ENCODE peak calls at places on chromosomes 1 and 21, in four cellular contexts. L is Panc1; K is left lung; G is CD8-positive, alpha-beta memory T cell. Z is an unnamed sample.

GRCh38 chr1:63261736-63262142 is 60.6 kb upstream of the FOXD3 start:
- DNase-seq in L (no peak), K (no peak), G (no peak), Z (no peak)

GRCh38 chr1:844472-845026 is 79.2 kb upstream of the SAMD11 start:
- DNase-seq in L (no peak), K (no peak), G (peak; percentile 12), Z (no peak)

GRCh38 chr1:39973503-39974135 is 18.7 kb downstream of the MFSD2A start:
- DNase-seq in L (peak; percentile 52), K (peak; percentile 92), G (peak; percentile 56), Z (peak; percentile 85)

GRCh38 chr21:15121655-15122120 is 56.9 kb upstream of the NRIP1 start:
- DNase-seq in L (no peak), K (no peak), G (no peak), Z (peak; percentile 45)

GRCh38 chr1:85125891-85126290 is 74.9 kb downstream of the SYDE2 start:
- DNase-seq in L (no peak), K (no peak), G (no peak), Z (no peak)

GRCh38 chr1:220818421-220819173 is 31.9 kb downstream of the MTARC1 start:
- DNase-seq in L (no peak), K (no peak), G (no peak), Z (no peak)

GRCh38 chr21:45539796-45540600 is 2.2 kb downstream of the SLC19A1 start:
- DNase-seq in L (no peak), K (peak; percentile 72), G (no peak), Z (peak; percentile 39)

GRCh38 chr1:67200755-67201154 is 34.5 kb downstream of the IL23R start:
- DNase-seq in L (no peak), K (no peak), G (no peak), Z (no peak)

GRCh38 chr1:84711091-84711490 is 20.8 kb upstream of the SSX2IP start:
- DNase-seq in L (no peak), K (no peak), G (no peak), Z (no peak)

GRCh38 chr21:37627074-37627473 is 260.5 kb downstream of the DYRK1A start:
- DNase-seq in L (no peak), K (no peak), G (no peak), Z (no peak)

GRCh38 chr1:1619917-1620361 is 4.6 kb downstream of the MIB2 start:
- DNase-seq in L (no peak), K (peak; percentile 61), G (no peak), Z (peak; percentile 51)

GRCh38 chr21:42313501-42313969 is 1.7 kb downstream of the TFF3 start:
- DNase-seq in L (no peak), K (peak; percentile 77), G (no peak), Z (no peak)

GRCh38 chr1:2344121-2344681 is 47.2 kb downstream of the MORN1 start:
- DNase-seq in L (no peak), K (peak; percentile 76), G (no peak), Z (peak; percentile 49)

GRCh38 chr21:25732091-25732760 is 2.5 kb downstream of the ATP5PF start:
- DNase-seq in L (no peak), K (no peak), G (no peak), Z (no peak)

GRCh38 chr1:229454056-229454455 is 20.2 kb upstream of the ACTA1 start:
- DNase-seq in L (no peak), K (no peak), G (no peak), Z (no peak)

GRCh38 chr1:229448845-229449244 is 15.0 kb upstream of the ACTA1 start:
- DNase-seq in L (no peak), K (no peak), G (no peak), Z (no peak)

GRCh38 chr1:229456016-229456415 is 22.1 kb upstream of the ACTA1 start:
- DNase-seq in L (no peak), K (no peak), G (no peak), Z (no peak)

GRCh38 chr1:229457436-229457835 is 23.5 kb upstream of the ACTA1 start:
- DNase-seq in L (no peak), K (no peak), G (no peak), Z (no peak)

GRCh38 chr1:229452956-229453801 is 19.3 kb upstream of the ACTA1 start:
- DNase-seq in L (peak; percentile 2), K (no peak), G (no peak), Z (no peak)
- H3K36me3 ChIP-seq in L (peaks cover 8% of the 10 kb centered on the region), K (peaks cover 78% of the 10 kb centered on the region), G (peaks cover 19% of the 10 kb centered on the region), Z (peaks cover 85% of the 10 kb centered on the region)

GRCh38 chr1:8854270-8854669 is 24.2 kb downstream of the ENO1 start:
- DNase-seq in L (no peak), K (no peak), G (no peak), Z (no peak)

GRCh38 chr1:8858888-8859706 is 19.4 kb downstream of the ENO1 start:
- DNase-seq in L (no peak), K (peak; percentile 20), G (peak; percentile 36), Z (no peak)

GRCh38 chr1:8860738-8861516 is 17.6 kb downstream of the ENO1 start:
- DNase-seq in L (no peak), K (peak; percentile 59), G (no peak), Z (no peak)

GRCh38 chr1:8856689-8857412 is 21.6 kb downstream of the ENO1 start:
- DNase-seq in L (no peak), K (no peak), G (no peak), Z (no peak)

GRCh38 chr1:8858112-8858668 is 20.3 kb downstream of the ENO1 start:
- DNase-seq in L (no peak), K (peak; percentile 21), G (no peak), Z (no peak)
- H3K36me3 ChIP-seq in L (peaks cover 6% of the 10 kb centered on the region), K (peaks cover 76% of the 10 kb centered on the region), G (peaks cover 35% of the 10 kb centered on the region), Z (peaks cover 72% of the 10 kb centered on the region)

GRCh38 chr1:31759266-31760023 is 4.7 kb downstream of the ADGRB2 start:
- DNase-seq in L (no peak), K (peak; percentile 12), G (no peak), Z (no peak)

GRCh38 chr1:31755850-31756492 is 8.2 kb downstream of the ADGRB2 start:
- DNase-seq in L (no peak), K (peak; percentile 67), G (no peak), Z (no peak)

GRCh38 chr1:31756578-31756977 is 7.6 kb downstream of the ADGRB2 start:
- DNase-seq in L (no peak), K (peak; percentile 65), G (no peak), Z (no peak)

GRCh38 chr1:31757204-31757679 is 6.9 kb downstream of the ADGRB2 start:
- DNase-seq in L (no peak), K (peak; percentile 18), G (no peak), Z (no peak)

DNA sequence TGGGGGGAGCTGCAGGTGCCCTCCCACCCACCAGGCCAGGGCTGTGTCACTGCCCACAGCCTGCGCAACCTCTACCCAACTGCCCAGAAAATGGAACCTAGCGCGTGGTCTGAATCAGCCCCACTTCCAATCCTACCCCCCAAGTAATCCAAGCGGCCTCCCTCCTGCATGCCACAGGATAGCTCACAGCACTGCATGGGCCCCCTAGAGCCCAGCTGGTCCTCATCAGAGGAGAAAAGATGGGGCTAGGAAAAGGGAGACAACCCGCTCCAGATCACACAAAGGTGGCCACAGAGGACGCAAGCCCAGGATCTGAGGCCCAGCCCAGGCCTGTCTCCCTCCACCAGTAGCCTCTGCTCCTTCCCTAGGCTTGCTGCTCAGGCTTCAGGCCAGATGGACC is 6.2 kb downstream of the ADGRB2 start:
- DNase-seq in L (no peak), K (peak; percentile 33), G (no peak), Z (no peak)
- H3K36me3 ChIP-seq in L (no peaks in the 10 kb centered on the region), K (no peaks in the 10 kb centered on the region), G (no peaks in the 10 kb centered on the region), Z (no peaks in the 10 kb centered on the region)

GRCh38 chr1:11998636-11999035 is 18.4 kb downstream of the MFN2 start:
- DNase-seq in L (no peak), K (no peak), G (no peak), Z (no peak)

GRCh38 chr1:12003762-12004161 is 15.5 kb upstream of the MIIP start:
- DNase-seq in L (no peak), K (no peak), G (no peak), Z (no peak)

GRCh38 chr1:11999236-11999635 is 19.0 kb downstream of the MFN2 start:
- DNase-seq in L (no peak), K (no peak), G (no peak), Z (no peak)

GRCh38 chr1:12001996-12002493 is 17.3 kb upstream of the MIIP start:
- DNase-seq in L (no peak), K (no peak), G (no peak), Z (no peak)

DNA sequence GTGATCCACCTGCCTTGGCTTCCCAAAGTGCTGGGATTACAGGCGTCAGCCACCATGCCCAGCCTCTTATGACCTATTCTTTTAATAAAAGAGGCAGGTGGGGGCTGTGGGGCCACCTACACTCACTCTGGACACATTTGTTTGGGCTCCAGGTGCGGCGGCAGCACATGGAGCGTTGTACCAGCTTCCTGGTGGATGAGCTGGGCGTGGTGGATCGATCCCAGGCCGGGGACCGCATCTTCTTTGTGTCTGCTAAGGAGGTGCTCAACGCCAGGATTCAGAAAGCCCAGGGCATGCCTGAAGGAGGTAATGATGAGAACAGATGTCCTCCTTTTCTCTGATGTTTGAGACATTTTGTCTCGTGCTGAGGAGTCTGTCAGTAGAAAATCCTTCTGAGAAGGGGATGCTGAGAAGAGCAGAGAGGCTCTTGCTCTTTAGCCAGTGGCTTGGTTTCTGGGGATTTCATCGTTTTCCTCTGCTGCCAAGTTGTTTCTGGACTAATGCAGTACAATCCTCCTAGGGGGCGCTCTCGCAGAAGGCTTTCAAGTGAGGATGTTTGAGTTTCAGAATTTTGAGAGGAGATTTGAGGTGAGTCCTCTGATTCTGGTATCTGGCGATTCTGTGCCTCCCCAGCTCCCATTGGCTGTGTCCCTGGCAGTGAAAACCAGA is 17.9 kb upstream of the MIIP start:
- DNase-seq in L (no peak), K (no peak), G (no peak), Z (no peak)
- H3K36me3 ChIP-seq in L (peaks cover 23% of the 10 kb centered on the region), K (peaks cover 100% of the 10 kb centered on the region), G (peaks cover 46% of the 10 kb centered on the region), Z (peaks cover 100% of the 10 kb centered on the region)

GRCh38 chr1:29157269-29157601 is 24.5 kb downstream of the SRSF4 start:
- DNase-seq in L (no peak), K (no peak), G (no peak), Z (no peak)

GRCh38 chr1:29161977-29162376 is 19.7 kb downstream of the SRSF4 start:
- DNase-seq in L (no peak), K (no peak), G (no peak), Z (no peak)

GRCh38 chr1:29152046-29152805 is 28.5 kb upstream of the TMEM200B start:
- DNase-seq in L (no peak), K (no peak), G (no peak), Z (no peak)

GRCh38 chr1:29159773-29160172 is 21.9 kb downstream of the SRSF4 start:
- DNase-seq in L (no peak), K (no peak), G (no peak), Z (no peak)

GRCh38 chr1:29156543-29157268 is 25.0 kb downstream of the SRSF4 start:
- DNase-seq in L (no peak), K (no peak), G (no peak), Z (no peak)
- H3K36me3 ChIP-seq in L (peaks cover 28% of the 10 kb centered on the region), K (peaks cover 93% of the 10 kb centered on the region), G (peaks cover 73% of the 10 kb centered on the region), Z (peaks cover 88% of the 10 kb centered on the region)

DNA sequence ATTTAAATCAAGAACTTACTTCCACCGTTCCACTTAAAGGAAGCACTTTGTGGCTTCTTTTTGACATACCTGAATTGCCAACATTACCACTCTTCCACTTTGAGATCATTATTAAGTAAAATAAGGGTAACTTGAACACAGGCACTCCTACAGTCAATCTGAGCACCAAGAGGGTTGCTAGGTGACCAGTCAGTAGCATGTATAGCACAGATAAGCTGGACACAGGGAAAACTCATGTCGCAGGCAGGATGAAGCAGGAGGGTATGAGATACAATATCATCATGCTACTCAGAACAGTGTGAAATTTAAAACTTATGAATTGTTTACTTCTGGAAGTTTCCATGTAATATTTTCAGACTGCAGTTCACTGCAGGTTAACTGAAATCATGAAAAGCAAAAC is 47.0 kb upstream of the RAP1GAP start:
- DNase-seq in L (no peak), K (no peak), G (no peak), Z (no peak)
- H3K36me3 ChIP-seq in L (peaks cover 5% of the 10 kb centered on the region), K (peaks cover 99% of the 10 kb centered on the region), G (peaks cover 57% of the 10 kb centered on the region), Z (peaks cover 100% of the 10 kb centered on the region)